ENCODE peak calls at places on chromosome 9, in four cellular contexts. R is fibroblast of lung, C is left ventricle myocardium inferior, F is Panc1. Y is an unnamed sample. For H3K27me3, the result is how much of the 10 kb centered on the place peaks cover.

GRCh38 chr9:94639996-94640376 is 668 bp upstream of the FBP1 start:
- DNase-seq in F (no peak), R (no peak), C (no peak), Y (no peak)

GRCh38 chr9:20191239-20191840 is 402.5 kb upstream of the SLC24A2 start:
- DNase-seq in R (no peak), C (no peak), F (no peak), Y (no peak)

GRCh38 chr9:130927995-130928900 is 10.8 kb downstream of the FIBCD1 start:
- DNase-seq in C (peak), R (peak), F (no peak), Y (peak)

GRCh38 chr9:15192856-15193255 is 114.2 kb downstream of the TTC39B start:
- DNase-seq in F (no peak), C (no peak), R (no peak), Y (no peak)

GRCh38 chr9:73137286-73137899 is 14.3 kb upstream of the ANXA1 start:
- DNase-seq in C (no peak), R (no peak), F (no peak), Y (no peak)

GRCh38 chr9:137313956-137314560 is 12.0 kb upstream of the NRARP start:
- DNase-seq in F (no peak), R (no peak), C (peak), Y (no peak)

GRCh38 chr9:137963525-137963924 is 85.9 kb downstream of the CACNA1B start:
- DNase-seq in C (no peak), R (no peak), F (no peak), Y (no peak)

GRCh38 chr9:19208653-19209052 is 21.8 kb upstream of the DENND4C start:
- DNase-seq in F (no peak), R (no peak), C (no peak), Y (no peak)

GRCh38 chr9:126147620-126148522 is 178.8 kb upstream of the MVB12B start:
- DNase-seq in C (no peak), F (no peak), R (no peak), Y (no peak)

GRCh38 chr9:265209-265900 is 50.7 kb downstream of the DOCK8 start:
- DNase-seq in C (no peak), F (no peak), R (no peak), Y (no peak)

GRCh38 chr9:87259543-87259942 is 238.1 kb upstream of the DAPK1 start:
- DNase-seq in F (no peak), R (peak), C (no peak), Y (no peak)

GRCh38 chr9:77177894-77178794 is 810 bp downstream of the VPS13A start:
- DNase-seq in R (peak), F (no peak), C (peak), Y (peak)

GRCh38 chr9:122397749-122398148 is 26.9 kb downstream of the PTGS1 start:
- DNase-seq in F (no peak), C (no peak), R (no peak), Y (no peak)

GRCh38 chr9:38355115-38355514 is 37.4 kb upstream of the ALDH1B1 start:
- DNase-seq in C (no peak), F (no peak), R (no peak), Y (no peak)

GRCh38 chr9:127773245-127773644 is 5.2 kb downstream of the SH2D3C start:
- DNase-seq in R (no peak), C (no peak), F (no peak), Y (no peak)

GRCh38 chr9:8555767-8556500 is 756.4 kb upstream of the DMAC1 start:
- DNase-seq in F (no peak), R (peak), C (no peak), Y (no peak)

GRCh38 chr9:128160603-128160987 is 530 bp downstream of the BBLN start:
- DNase-seq in C (no peak), R (no peak), F (no peak), Y (no peak)

GRCh38 chr9:19116391-19116790 is 10.9 kb downstream of the PLIN2 start:
- DNase-seq in C (peak), R (peak), F (no peak), Y (no peak)

GRCh38 chr9:126536836-126537465 is 76.8 kb upstream of the LMX1B start:
- DNase-seq in R (no peak), C (no peak), F (no peak), Y (no peak)

GRCh38 chr9:120870206-120870605 is 6.8 kb downstream of the PHF19 start:
- DNase-seq in F (no peak), R (no peak), C (no peak), Y (no peak)

GRCh38 chr9:111621895-111622480 is 9.1 kb upstream of the DNAJC25 start:
- DNase-seq in C (no peak), R (peak), F (peak), Y (no peak)

GRCh38 chr9:73548201-73548600 is 396.5 kb downstream of the ANXA1 start:
- DNase-seq in R (no peak), C (no peak), F (no peak), Y (no peak)

GRCh38 chr9:69857828-69858227 is 37.2 kb downstream of the CFAP95 start:
- DNase-seq in F (no peak), R (no peak), C (no peak), Y (no peak)
- H3K27me3 ChIP-seq in F (under half), R (under half), C (under half), Y (under half)

GRCh38 chr9:97928968-97929604 is 6.8 kb upstream of the TRMO start:
- DNase-seq in R (no peak), F (no peak), C (no peak), Y (no peak)

GRCh38 chr9:97923529-97924108 is 1.3 kb upstream of the TRMO start:
- DNase-seq in R (peak), C (peak), F (peak), Y (peak)

GRCh38 chr9:97925497-97926334 is 3.4 kb upstream of the TRMO start:
- DNase-seq in F (no peak), C (no peak), R (no peak), Y (no peak)

GRCh38 chr9:97921959-97922905 is at the start of gene TRMO:
- DNase-seq in R (peak), F (peak), C (peak), Y (peak)

DNA sequence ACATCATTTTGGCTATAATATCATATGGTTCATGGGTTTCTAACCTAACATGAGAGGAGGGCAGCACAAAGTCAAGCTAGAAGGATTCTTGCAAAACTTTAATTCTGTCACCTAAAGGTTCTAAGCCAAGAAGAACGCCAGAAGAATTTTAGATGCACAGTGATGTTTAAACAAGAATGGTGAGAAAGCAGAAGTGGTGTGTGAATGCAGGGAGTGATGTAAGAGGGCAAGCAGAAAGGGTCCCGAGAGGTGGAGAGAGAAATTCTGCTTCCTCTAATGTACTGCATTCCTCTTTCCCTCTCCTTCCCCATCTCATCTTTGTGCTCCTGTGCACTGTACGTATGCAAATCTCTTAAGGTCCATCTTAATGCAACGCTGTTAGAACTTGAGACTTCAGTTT is 2.1 kb upstream of the TRMO start:
- DNase-seq in F (no peak), C (no peak), R (no peak), Y (no peak)
- H3K27me3 ChIP-seq in F (under half), C (under half), R (under half), Y (under half)

GRCh38 chr9:37066139-37066725 is 32.2 kb upstream of the PAX5 start:
- DNase-seq in C (no peak), R (no peak), F (no peak), Y (peak)
- H3K27me3 ChIP-seq in C (half or more), R (under half), F (under half), Y (under half)

GRCh38 chr9:124505901-124506346 is 1.3 kb downstream of the NR5A1 start:
- DNase-seq in R (no peak), F (no peak), C (no peak), Y (no peak)

GRCh38 chr9:124505006-124505900 is 1.9 kb downstream of the NR5A1 start:
- DNase-seq in C (no peak), R (no peak), F (no peak), Y (no peak)

GRCh38 chr9:124502711-124503702 is 4.2 kb downstream of the NR5A1 start:
- DNase-seq in C (peak), F (no peak), R (no peak), Y (no peak)

GRCh38 chr9:124503713-124504529 is 3.3 kb downstream of the NR5A1 start:
- DNase-seq in R (no peak), F (no peak), C (no peak), Y (no peak)

DNA sequence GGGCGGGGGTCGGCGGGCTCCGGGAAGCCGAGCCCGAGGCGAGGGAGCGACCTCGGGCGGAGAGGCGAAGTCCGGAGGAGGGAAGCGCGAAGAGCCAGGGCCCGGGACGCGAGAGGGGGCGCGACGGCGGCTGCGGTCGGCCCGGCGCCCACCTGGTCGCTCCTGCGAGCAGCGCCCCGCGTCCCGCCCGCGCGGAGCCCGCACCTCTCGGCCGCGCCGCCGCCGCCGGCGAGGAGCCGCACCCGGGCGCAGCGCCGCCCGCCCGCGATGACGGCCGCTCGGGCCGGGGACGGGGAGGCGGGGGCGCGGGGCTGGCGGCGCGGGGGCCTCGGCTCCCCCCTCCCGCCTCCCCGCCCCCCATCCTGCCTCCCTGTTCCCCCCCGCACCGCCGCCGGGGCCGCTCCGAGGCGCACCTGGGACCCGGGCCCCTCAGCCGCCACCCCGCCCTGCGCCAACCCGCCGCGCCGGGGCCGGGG is 2.6 kb downstream of the NR5A1 start:
- DNase-seq in R (no peak), C (no peak), F (no peak), Y (no peak)
- H3K27me3 ChIP-seq in R (under half), C (half or more), F (under half), Y (under half)

GRCh38 chr9:117744856-117745389 is 40.7 kb downstream of the TLR4 start:
- DNase-seq in C (peak), F (no peak), R (no peak), Y (peak)

GRCh38 chr9:117737721-117738226 is 33.6 kb downstream of the TLR4 start:
- DNase-seq in F (no peak), C (no peak), R (no peak), Y (no peak)

GRCh38 chr9:117734523-117735314 is 30.5 kb downstream of the TLR4 start:
- DNase-seq in C (no peak), R (no peak), F (no peak), Y (no peak)

GRCh38 chr9:117744390-117744789 is 40.2 kb downstream of the TLR4 start:
- DNase-seq in C (no peak), F (no peak), R (no peak), Y (no peak)

GRCh38 chr9:117739620-117740347 is 35.6 kb downstream of the TLR4 start:
- DNase-seq in R (no peak), F (no peak), C (no peak), Y (no peak)
- H3K27me3 ChIP-seq in R (under half), F (under half), C (under half), Y (under half)

GRCh38 chr9:1311462-1312042 is 261.4 kb downstream of the DMRT2 start:
- DNase-seq in C (no peak), R (no peak), F (no peak), Y (no peak)
- H3K27me3 ChIP-seq in C (under half), R (under half), F (under half), Y (under half)

GRCh38 chr9:134982311-134982710 is 64.6 kb upstream of the FCN1 start:
- DNase-seq in F (no peak), C (no peak), R (no peak), Y (no peak)

GRCh38 chr9:134983094-134983493 is 65.4 kb upstream of the FCN1 start:
- DNase-seq in C (peak), R (no peak), F (peak), Y (no peak)

GRCh38 chr9:134981001-134981400 is 63.3 kb upstream of the FCN1 start:
- DNase-seq in C (no peak), F (no peak), R (no peak), Y (no peak)

GRCh38 chr9:134980516-134980915 is 62.8 kb upstream of the FCN1 start:
- DNase-seq in F (no peak), C (no peak), R (no peak), Y (no peak)

GRCh38 chr9:134981829-134982228 is 64.1 kb upstream of the FCN1 start:
- DNase-seq in R (no peak), C (no peak), F (no peak), Y (no peak)
- H3K27me3 ChIP-seq in R (under half), C (under half), F (under half), Y (under half)

GRCh38 chr9:16782490-16782889 is 88.0 kb downstream of the BNC2 start:
- DNase-seq in F (no peak), C (no peak), R (no peak), Y (no peak)
- H3K27me3 ChIP-seq in F (under half), C (under half), R (under half), Y (under half)

GRCh38 chr9:4781408-4781807 is 11.3 kb upstream of the RCL1 start:
- DNase-seq in F (no peak), C (no peak), R (no peak), Y (no peak)
- H3K27me3 ChIP-seq in F (under half), C (under half), R (under half), Y (under half)